ENCODE peak calls at places on chromosomes 3 and 15, in five cellular contexts. I is HEK293T, F is SK-N-SH, D is K562, R is GM12878. A is an unnamed sample.

GRCh38 chr15:62792960-62793758 is 249.4 kb upstream of the TPM1 start:
- DNase-seq in I (no peak), F (peak), D (no peak), R (peak), A (no peak)

GRCh38 chr3:175495331-175495730 is 636.2 kb downstream of the NAALADL2 start:
- DNase-seq in I (no peak), F (no peak), D (no peak), R (no peak), A (no peak)

GRCh38 chr15:82414536-82415191 is 15.0 kb upstream of the GOLGA6L9 start:
- DNase-seq in I (no peak), F (no peak), D (no peak), R (no peak), A (peak)

GRCh38 chr15:52422001-52422400 is 106.7 kb downstream of the MYO5A start:
- DNase-seq in I (no peak), F (no peak), D (no peak), R (no peak), A (no peak)

GRCh38 chr15:69081310-69082004 is 67.0 kb downstream of the NOX5 start:
- DNase-seq in I (no peak), F (no peak), D (no peak), R (no peak), A (no peak)

GRCh38 chr3:186070996-186071395 is 37.9 kb downstream of the ETV5 start:
- DNase-seq in I (no peak), F (no peak), D (no peak), R (no peak), A (no peak)

GRCh38 chr15:80072285-80072684 is 12.8 kb downstream of the ZFAND6 start:
- DNase-seq in I (peak), F (peak), D (peak), R (peak), A (peak)

GRCh38 chr15:48507416-48508065 is 138.0 kb downstream of the FBN1 start:
- DNase-seq in I (peak), F (peak), D (peak), R (peak), A (peak)

DNA sequence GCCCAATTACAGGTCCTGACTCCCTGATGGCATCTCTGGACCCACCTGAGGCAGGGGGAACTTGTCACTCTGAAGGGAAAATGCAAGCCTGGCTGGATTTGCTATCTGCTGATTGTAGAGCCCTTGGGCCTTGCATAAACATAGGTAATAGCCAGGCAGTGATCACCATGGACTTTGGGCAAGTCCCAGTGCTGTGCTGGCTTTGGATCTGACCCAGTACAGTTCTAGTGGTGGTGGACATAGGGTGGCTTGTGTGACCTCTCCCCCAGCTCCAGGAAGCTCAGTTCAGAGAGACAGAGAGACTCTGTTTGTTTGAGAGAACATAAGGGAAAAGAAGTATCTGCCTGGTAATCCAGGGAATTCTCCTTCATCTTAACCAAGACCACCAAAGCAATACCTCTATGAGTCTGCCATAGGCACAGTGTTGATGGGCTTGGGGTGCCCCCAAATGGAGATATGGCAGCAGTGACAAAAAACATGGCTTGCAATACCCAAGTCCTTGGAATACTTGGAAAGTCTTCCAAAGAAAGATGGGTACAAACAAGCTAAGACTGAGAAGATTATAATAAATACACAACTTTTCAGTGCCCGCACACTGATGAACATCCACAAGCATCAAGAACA is 348.5 kb downstream of the PYDC2 start:
- DNase-seq in I (no peak), F (no peak), D (no peak), R (no peak), A (peak)
- TF ChIP-seq FOXM1 in I (no peak), F (no peak), D (no peak), R (no peak), A (no peak)

GRCh38 chr15:46260937-46261336 is 626.1 kb downstream of the SQOR start:
- DNase-seq in I (no peak), F (no peak), D (no peak), R (no peak), A (no peak)

GRCh38 chr15:46266691-46267090 is 631.9 kb downstream of the SQOR start:
- DNase-seq in I (no peak), F (no peak), D (no peak), R (no peak), A (no peak)

GRCh38 chr15:46265664-46266063 is 630.8 kb downstream of the SQOR start:
- DNase-seq in I (no peak), F (no peak), D (no peak), R (no peak), A (no peak)
- TF ChIP-seq FOXM1 in I (no peak), F (no peak), D (no peak), R (no peak), A (no peak)

GRCh38 chr15:50531763-50532162 is 14.7 kb downstream of the USP50 start:
- DNase-seq in I (no peak), F (no peak), D (no peak), R (no peak), A (no peak)
- TF ChIP-seq FOXM1 in I (no peak), F (no peak), D (no peak), R (no peak), A (no peak)

GRCh38 chr3:171704002-171704401 is 106.3 kb downstream of the PLD1 start:
- DNase-seq in I (peak), F (peak), D (peak), R (no peak), A (peak)
- TF ChIP-seq FOXM1 in I (no peak), F (no peak), D (no peak), R (no peak), A (no peak)

DNA sequence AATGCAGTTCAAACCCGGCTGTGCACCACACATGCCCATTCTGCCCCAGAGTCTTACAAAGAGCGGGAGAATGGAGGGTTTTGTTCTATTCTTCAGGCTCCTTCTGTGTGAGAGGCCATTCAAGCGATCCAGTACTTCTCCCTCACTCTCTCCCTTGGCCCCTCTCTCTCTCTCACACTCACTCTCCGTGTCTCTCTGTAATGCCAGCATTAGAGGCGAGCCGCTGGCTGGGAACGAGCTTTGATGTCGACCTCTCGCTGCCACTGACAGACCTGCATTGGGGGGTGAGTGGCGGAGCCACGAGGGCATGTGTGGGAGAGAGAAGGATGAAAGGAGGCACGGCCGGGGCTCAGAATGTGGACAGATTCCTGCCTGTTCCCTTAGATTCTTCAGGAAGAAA is 231.7 kb upstream of the ARRDC4 start:
- DNase-seq in I (no peak), F (no peak), D (no peak), R (no peak), A (no peak)
- TF ChIP-seq FOXM1 in I (no peak), F (no peak), D (no peak), R (no peak), A (no peak)

GRCh38 chr3:27366062-27366591 is 3.1 kb downstream of the NEK10 start:
- DNase-seq in I (no peak), F (no peak), D (no peak), R (no peak), A (peak)

GRCh38 chr3:27368831-27369607 is at the start of gene NEK10:
- DNase-seq in I (peak), F (peak), D (peak), R (peak), A (peak)
- TF ChIP-seq FOXM1 in I (no peak), F (peak), D (no peak), R (peak), A (no peak)

DNA sequence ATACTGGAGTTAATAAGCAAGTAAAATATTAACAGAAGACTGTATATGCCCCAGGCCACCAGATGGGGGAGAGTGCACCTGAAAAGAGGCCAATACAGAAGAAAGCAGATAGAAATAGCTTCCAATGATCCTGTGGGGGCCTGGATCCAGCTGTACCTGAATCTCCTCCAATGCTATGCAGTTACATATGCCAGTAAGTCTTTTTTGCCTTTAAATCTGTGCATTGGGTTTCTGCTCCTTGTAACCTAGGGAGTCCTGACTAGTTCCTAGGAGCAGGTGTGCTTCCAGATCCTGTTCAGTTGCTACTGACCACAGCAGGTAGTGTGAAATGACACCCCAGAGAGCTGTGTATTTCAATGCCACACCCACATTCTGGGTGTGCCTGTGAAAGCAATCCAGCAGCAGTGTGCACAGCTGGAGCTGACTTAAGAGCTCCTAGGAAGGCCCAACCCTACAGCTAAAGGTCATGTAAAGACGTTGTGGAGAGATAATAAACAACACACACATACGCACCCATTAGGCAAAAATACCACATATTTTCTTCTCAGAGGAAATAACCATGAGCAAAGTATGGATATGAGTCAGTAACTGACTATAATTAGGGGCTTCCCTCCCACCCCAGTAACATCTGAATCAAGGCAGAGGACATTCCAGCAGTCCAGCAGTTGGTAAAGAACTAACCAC is 62.2 kb upstream of the AKAP13 start:
- DNase-seq in I (no peak), F (no peak), D (no peak), R (peak), A (no peak)
- TF ChIP-seq FOXM1 in I (no peak), F (no peak), D (no peak), R (peak), A (no peak)

DNA sequence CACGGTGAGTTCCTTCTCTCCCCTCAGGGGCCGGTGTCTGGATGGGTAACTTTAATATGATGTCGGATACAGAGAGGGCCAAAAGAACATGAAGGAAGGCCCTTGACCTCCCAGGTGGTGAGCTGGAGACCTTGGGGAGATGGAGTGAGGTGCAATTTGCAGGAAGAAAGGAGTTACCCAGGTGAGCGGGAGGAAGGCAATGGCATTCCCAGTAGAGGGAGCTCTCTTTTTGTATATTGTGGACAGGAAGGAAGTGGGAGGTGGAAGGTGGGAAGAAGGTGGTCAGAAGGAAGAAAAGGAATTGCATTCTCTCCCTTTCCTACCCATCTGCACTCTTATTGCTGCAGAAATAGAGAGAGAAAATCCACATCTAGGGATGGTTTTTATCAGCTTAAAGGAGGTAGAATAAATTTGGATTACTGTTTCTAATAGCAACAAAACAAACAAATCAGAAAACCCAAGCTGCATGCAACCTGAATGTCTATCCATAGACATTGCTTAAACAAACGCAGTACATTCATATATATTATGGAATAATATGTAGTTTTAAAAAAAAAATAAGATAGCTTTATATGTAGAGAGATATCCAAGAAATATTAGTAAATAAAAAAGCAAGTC is 169.0 kb upstream of the TSC22D2 start:
- DNase-seq in I (peak), F (no peak), D (no peak), R (no peak), A (peak)
- TF ChIP-seq FOXM1 in I (no peak), F (no peak), D (no peak), R (no peak), A (no peak)

DNA sequence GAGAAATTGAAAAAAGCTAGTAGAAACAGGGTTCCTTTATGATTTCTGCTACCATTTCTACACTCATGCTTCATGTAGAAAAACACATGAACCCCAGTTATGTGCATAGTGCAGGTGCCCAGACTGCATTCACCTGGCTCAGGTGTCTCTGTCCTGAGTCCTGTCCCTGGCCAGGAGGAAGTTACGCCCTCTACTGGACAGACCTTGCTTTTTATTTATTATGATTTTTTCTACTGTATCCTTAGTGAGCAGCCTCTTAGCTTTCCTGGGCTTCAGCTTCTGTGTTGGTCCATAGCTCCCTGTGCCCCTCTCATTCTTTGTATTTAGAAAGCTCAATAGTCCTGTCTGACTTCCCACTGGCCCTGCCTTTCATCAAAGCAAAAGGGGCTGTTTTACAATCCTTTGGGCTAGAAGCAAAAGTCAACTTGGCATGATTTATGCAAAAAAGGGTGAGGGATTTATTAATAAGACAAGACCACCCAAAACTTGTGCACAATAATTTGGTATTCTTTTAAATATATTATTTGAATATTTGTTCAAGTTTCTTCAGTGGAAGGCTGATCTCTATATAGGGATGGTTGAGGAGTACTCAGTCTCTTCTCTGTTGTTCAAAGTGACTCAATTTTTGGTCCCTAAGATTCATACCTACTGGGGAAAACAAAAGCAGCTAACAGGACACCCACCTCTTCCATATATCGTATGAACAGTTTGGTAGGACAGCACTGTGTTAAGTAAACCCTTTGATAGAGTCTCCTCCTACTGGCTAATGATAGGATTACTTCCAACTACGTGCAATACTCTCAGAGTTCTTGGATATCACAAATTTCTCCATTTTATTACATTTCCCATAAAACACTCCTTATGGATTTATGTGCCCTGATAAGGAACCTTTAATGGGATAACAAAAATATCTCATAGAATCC is 200.5 kb upstream of the GOLGA6L4 start:
- DNase-seq in I (peak), F (peak), D (peak), R (no peak), A (peak)
- TF ChIP-seq FOXM1 in I (no peak), F (no peak), D (no peak), R (no peak), A (no peak)

GRCh38 chr3:123757281-123757940 is 126.7 kb downstream of the MYLK start:
- DNase-seq in I (no peak), F (no peak), D (no peak), R (peak), A (no peak)
- TF ChIP-seq FOXM1 in I (no peak), F (no peak), D (no peak), R (no peak), A (no peak)

A was measured in HepG2.